ENCODE peak calls at places on chromosome 11, in seven cellular contexts. One of them, this sample, is unnamed.

GRCh38 chr11:32312206-32312817 is 123.0 kb downstream of the WT1 start:
- DNase-seq in stomach: no peak
- DNase-seq in heart left ventricle: no peak
- DNase-seq in WERI-Rb-1: no peak
- DNase-seq in mammary epithelial cell: no peak
- DNase-seq in sigmoid colon: no peak
- DNase-seq in GM12865: no peak
- DNase-seq in this sample: no peak

GRCh38 chr11:72203163-72203562 is 11.2 kb downstream of the FOLR1 start:
- DNase-seq in GM12865: no peak
- DNase-seq in heart left ventricle: no peak
- DNase-seq in sigmoid colon: no peak
- DNase-seq in stomach: no peak
- DNase-seq in WERI-Rb-1: no peak
- DNase-seq in mammary epithelial cell: no peak
- DNase-seq in this sample: no peak

GRCh38 chr11:34148504-34149165 is 43.2 kb downstream of the NAT10 start:
- DNase-seq in mammary epithelial cell: no peak
- DNase-seq in sigmoid colon: peak; percentile 49
- DNase-seq in stomach: no peak
- DNase-seq in WERI-Rb-1: peak; percentile 66
- DNase-seq in GM12865: no peak
- DNase-seq in heart left ventricle: no peak
- DNase-seq in this sample: no peak

GRCh38 chr11:73192272-73192671 is 25.8 kb upstream of the P2RY2 start:
- DNase-seq in heart left ventricle: no peak
- DNase-seq in mammary epithelial cell: peak; percentile 99
- DNase-seq in WERI-Rb-1: no peak
- DNase-seq in GM12865: no peak
- DNase-seq in sigmoid colon: peak; percentile 59
- DNase-seq in stomach: peak; percentile 51
- DNase-seq in this sample: no peak

GRCh38 chr11:30143098-30143705 is 87.6 kb upstream of the FSHB start:
- DNase-seq in mammary epithelial cell: peak; percentile 17
- DNase-seq in sigmoid colon: no peak
- DNase-seq in WERI-Rb-1: peak; percentile 13
- DNase-seq in heart left ventricle: no peak
- DNase-seq in stomach: no peak
- DNase-seq in GM12865: peak; percentile 43
- DNase-seq in this sample: no peak

GRCh38 chr11:115659061-115659963 is 155.1 kb upstream of the CADM1 start:
- DNase-seq in GM12865: peak; percentile 3
- DNase-seq in mammary epithelial cell: peak; percentile 25
- DNase-seq in WERI-Rb-1: peak; percentile 46
- DNase-seq in heart left ventricle: peak; percentile 53
- DNase-seq in stomach: no peak
- DNase-seq in sigmoid colon: no peak
- DNase-seq in this sample: peak; percentile 74

GRCh38 chr11:33383075-33383919 is 126.1 kb downstream of the HIPK3 start:
- DNase-seq in mammary epithelial cell: no peak
- DNase-seq in heart left ventricle: no peak
- DNase-seq in GM12865: peak; percentile 31
- DNase-seq in sigmoid colon: no peak
- DNase-seq in stomach: no peak
- DNase-seq in WERI-Rb-1: no peak
- DNase-seq in this sample: no peak

GRCh38 chr11:96426356-96427103 is 36.7 kb downstream of the JRKL start:
- DNase-seq in mammary epithelial cell: peak; percentile 12
- DNase-seq in stomach: no peak
- DNase-seq in sigmoid colon: no peak
- DNase-seq in GM12865: peak; percentile 44
- DNase-seq in heart left ventricle: no peak
- DNase-seq in WERI-Rb-1: no peak
- DNase-seq in this sample: no peak

GRCh38 chr11:133925756-133926155 is 31.0 kb downstream of the IGSF9B start:
- DNase-seq in WERI-Rb-1: no peak
- DNase-seq in GM12865: no peak
- DNase-seq in mammary epithelial cell: no peak
- DNase-seq in sigmoid colon: no peak
- DNase-seq in stomach: no peak
- DNase-seq in heart left ventricle: no peak
- DNase-seq in this sample: no peak

GRCh38 chr11:47330002-47330911 is 22.2 kb downstream of the MYBPC3 start:
- DNase-seq in sigmoid colon: no peak
- DNase-seq in heart left ventricle: peak; percentile 48
- DNase-seq in stomach: peak; percentile 64
- DNase-seq in WERI-Rb-1: peak; percentile 83
- DNase-seq in mammary epithelial cell: no peak
- DNase-seq in GM12865: no peak
- DNase-seq in this sample: no peak

GRCh38 chr11:108788565-108789199 is 123.8 kb downstream of the DDX10 start:
- DNase-seq in mammary epithelial cell: peak; percentile 12
- DNase-seq in WERI-Rb-1: peak; percentile 9
- DNase-seq in stomach: no peak
- DNase-seq in sigmoid colon: no peak
- DNase-seq in GM12865: peak; percentile 38
- DNase-seq in heart left ventricle: no peak
- DNase-seq in this sample: no peak
- TF ChIP-seq CTCF in mammary epithelial cell: peak; percentile 65
- TF ChIP-seq CTCF in WERI-Rb-1: peak; percentile 56
- TF ChIP-seq CTCF in stomach: no peak
- TF ChIP-seq CTCF in sigmoid colon: no peak
- TF ChIP-seq CTCF in GM12865: peak; percentile 38
- TF ChIP-seq CTCF in heart left ventricle: peak; percentile 28
- TF ChIP-seq CTCF in this sample: peak; percentile 57

GRCh38 chr11:132444891-132445290 is 1074.5 kb downstream of the NTM start:
- DNase-seq in stomach: no peak
- DNase-seq in WERI-Rb-1: no peak
- DNase-seq in GM12865: no peak
- DNase-seq in mammary epithelial cell: no peak
- DNase-seq in heart left ventricle: no peak
- DNase-seq in sigmoid colon: no peak
- DNase-seq in this sample: no peak
- TF ChIP-seq CTCF in stomach: no peak
- TF ChIP-seq CTCF in WERI-Rb-1: no peak
- TF ChIP-seq CTCF in GM12865: no peak
- TF ChIP-seq CTCF in mammary epithelial cell: no peak
- TF ChIP-seq CTCF in heart left ventricle: no peak
- TF ChIP-seq CTCF in sigmoid colon: no peak
- TF ChIP-seq CTCF in this sample: no peak

GRCh38 chr11:113240790-113241189 is 73.6 kb upstream of the TTC12 start:
- DNase-seq in sigmoid colon: no peak
- DNase-seq in heart left ventricle: no peak
- DNase-seq in stomach: no peak
- DNase-seq in mammary epithelial cell: no peak
- DNase-seq in WERI-Rb-1: no peak
- DNase-seq in GM12865: no peak
- DNase-seq in this sample: no peak

GRCh38 chr11:113240389-113240788 is 74.0 kb upstream of the TTC12 start:
- DNase-seq in heart left ventricle: no peak
- DNase-seq in GM12865: no peak
- DNase-seq in sigmoid colon: no peak
- DNase-seq in mammary epithelial cell: no peak
- DNase-seq in WERI-Rb-1: no peak
- DNase-seq in stomach: no peak
- DNase-seq in this sample: no peak

GRCh38 chr11:113242767-113243397 is 71.5 kb upstream of the TTC12 start:
- DNase-seq in sigmoid colon: no peak
- DNase-seq in stomach: no peak
- DNase-seq in GM12865: peak; percentile 23
- DNase-seq in heart left ventricle: no peak
- DNase-seq in WERI-Rb-1: no peak
- DNase-seq in mammary epithelial cell: peak; percentile 39
- DNase-seq in this sample: no peak

GRCh38 chr11:113242060-113242459 is 72.3 kb upstream of the TTC12 start:
- DNase-seq in GM12865: no peak
- DNase-seq in mammary epithelial cell: no peak
- DNase-seq in WERI-Rb-1: no peak
- DNase-seq in sigmoid colon: no peak
- DNase-seq in heart left ventricle: no peak
- DNase-seq in stomach: no peak
- DNase-seq in this sample: no peak

DNA sequence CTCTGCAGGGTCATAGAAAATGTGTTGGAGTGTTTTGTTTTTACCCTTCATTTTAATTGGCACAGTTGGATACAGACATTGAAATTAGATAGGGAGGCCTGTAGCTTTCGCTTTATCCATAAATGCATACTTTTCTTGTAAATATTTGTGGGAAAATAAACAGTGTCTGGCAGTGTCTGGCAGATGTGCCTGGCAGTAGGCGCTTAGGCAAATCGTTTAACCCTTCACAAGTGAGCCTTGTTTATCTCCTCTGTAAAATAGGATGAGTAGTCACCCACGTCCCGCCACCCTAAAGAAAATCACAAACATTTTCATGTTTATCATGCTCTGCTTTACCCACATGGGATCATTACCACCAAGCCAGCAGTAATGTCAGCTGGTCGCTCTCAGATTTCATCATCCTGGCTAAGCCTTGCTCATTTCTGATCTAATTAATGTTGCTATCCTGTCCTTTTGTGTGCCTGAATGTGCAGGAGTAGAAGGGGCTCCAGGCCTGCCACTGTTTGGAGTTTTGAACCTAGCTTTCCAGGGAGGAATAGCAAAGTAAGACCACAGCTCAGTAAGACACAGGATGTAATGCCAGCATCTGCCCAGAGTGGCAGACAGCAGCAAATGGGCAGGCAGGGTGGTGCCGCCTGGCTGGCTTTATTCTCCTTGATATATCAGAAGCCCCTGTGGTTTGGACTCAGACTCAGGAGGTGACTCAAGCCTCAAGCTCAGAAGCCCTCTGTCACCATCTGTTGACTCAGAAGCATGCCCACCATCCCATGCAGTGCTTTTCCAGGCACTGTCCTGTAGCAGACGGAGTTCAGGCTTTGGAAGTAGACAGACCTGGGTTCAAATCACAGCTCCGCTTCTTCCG is 73.0 kb upstream of the TTC12 start:
- DNase-seq in sigmoid colon: no peak
- DNase-seq in GM12865: no peak
- DNase-seq in heart left ventricle: no peak
- DNase-seq in mammary epithelial cell: no peak
- DNase-seq in WERI-Rb-1: no peak
- DNase-seq in stomach: no peak
- DNase-seq in this sample: no peak
- TF ChIP-seq CTCF in sigmoid colon: no peak
- TF ChIP-seq CTCF in GM12865: no peak
- TF ChIP-seq CTCF in heart left ventricle: no peak
- TF ChIP-seq CTCF in mammary epithelial cell: no peak
- TF ChIP-seq CTCF in WERI-Rb-1: no peak
- TF ChIP-seq CTCF in stomach: no peak
- TF ChIP-seq CTCF in this sample: no peak

GRCh38 chr11:78946945-78947914 is 372.6 kb upstream of the NARS2 start:
- DNase-seq in WERI-Rb-1: no peak
- DNase-seq in heart left ventricle: no peak
- DNase-seq in stomach: no peak
- DNase-seq in GM12865: no peak
- DNase-seq in sigmoid colon: peak; percentile 76
- DNase-seq in mammary epithelial cell: peak; percentile 6
- DNase-seq in this sample: no peak
- TF ChIP-seq CTCF in WERI-Rb-1: no peak
- TF ChIP-seq CTCF in heart left ventricle: no peak
- TF ChIP-seq CTCF in stomach: no peak
- TF ChIP-seq CTCF in GM12865: no peak
- TF ChIP-seq CTCF in sigmoid colon: no peak
- TF ChIP-seq CTCF in mammary epithelial cell: no peak
- TF ChIP-seq CTCF in this sample: no peak

GRCh38 chr11:59193741-59194140 is 19.0 kb downstream of the MPEG1 start:
- DNase-seq in WERI-Rb-1: no peak
- DNase-seq in stomach: no peak
- DNase-seq in heart left ventricle: no peak
- DNase-seq in GM12865: no peak
- DNase-seq in sigmoid colon: no peak
- DNase-seq in mammary epithelial cell: no peak
- DNase-seq in this sample: no peak
- TF ChIP-seq CTCF in WERI-Rb-1: no peak
- TF ChIP-seq CTCF in stomach: no peak
- TF ChIP-seq CTCF in heart left ventricle: no peak
- TF ChIP-seq CTCF in GM12865: no peak
- TF ChIP-seq CTCF in sigmoid colon: no peak
- TF ChIP-seq CTCF in mammary epithelial cell: no peak
- TF ChIP-seq CTCF in this sample: no peak

GRCh38 chr11:135075740-135076139 is 663.7 kb upstream of the B3GAT1 start:
- DNase-seq in heart left ventricle: no peak
- DNase-seq in sigmoid colon: no peak
- DNase-seq in WERI-Rb-1: peak; percentile 89
- DNase-seq in GM12865: peak; percentile 67
- DNase-seq in stomach: peak; percentile 60
- DNase-seq in mammary epithelial cell: no peak
- DNase-seq in this sample: no peak

GRCh38 chr11:135069884-135070283 is 657.8 kb upstream of the B3GAT1 start:
- DNase-seq in mammary epithelial cell: peak; percentile 3
- DNase-seq in stomach: no peak
- DNase-seq in heart left ventricle: no peak
- DNase-seq in GM12865: no peak
- DNase-seq in WERI-Rb-1: no peak
- DNase-seq in sigmoid colon: no peak
- DNase-seq in this sample: no peak

GRCh38 chr11:135073870-135074269 is 661.8 kb upstream of the B3GAT1 start:
- DNase-seq in stomach: no peak
- DNase-seq in mammary epithelial cell: no peak
- DNase-seq in WERI-Rb-1: no peak
- DNase-seq in GM12865: no peak
- DNase-seq in sigmoid colon: no peak
- DNase-seq in heart left ventricle: no peak
- DNase-seq in this sample: no peak

GRCh38 chr11:135073444-135073843 is 661.4 kb upstream of the B3GAT1 start:
- DNase-seq in WERI-Rb-1: no peak
- DNase-seq in sigmoid colon: no peak
- DNase-seq in heart left ventricle: no peak
- DNase-seq in mammary epithelial cell: no peak
- DNase-seq in stomach: no peak
- DNase-seq in GM12865: no peak
- DNase-seq in this sample: no peak

GRCh38 chr11:135074397-135074998 is 662.5 kb upstream of the B3GAT1 start:
- DNase-seq in stomach: no peak
- DNase-seq in mammary epithelial cell: no peak
- DNase-seq in GM12865: no peak
- DNase-seq in WERI-Rb-1: peak; percentile 43
- DNase-seq in sigmoid colon: no peak
- DNase-seq in heart left ventricle: no peak
- DNase-seq in this sample: no peak
- TF ChIP-seq CTCF in stomach: no peak
- TF ChIP-seq CTCF in mammary epithelial cell: peak; percentile 40
- TF ChIP-seq CTCF in GM12865: no peak
- TF ChIP-seq CTCF in WERI-Rb-1: peak; percentile 77
- TF ChIP-seq CTCF in sigmoid colon: no peak
- TF ChIP-seq CTCF in heart left ventricle: no peak
- TF ChIP-seq CTCF in this sample: peak; percentile 35